ENCODE peak calls at places on chromosomes 6 and 20, in seven cellular contexts. Z is SK-N-SH, H is H1, L is GM12878, C is HCT116, Y is HepG2, V is K562. K is an unnamed sample.

GRCh38 chr6:71056656-71057055 is 99.8 kb upstream of the B3GAT2 start:
- DNase-seq in Y (no peak), V (no peak), C (no peak), L (no peak), Z (no peak), H (no peak), K (no peak)

GRCh38 chr20:58542411-58543095 is 27.4 kb upstream of the APCDD1L start:
- DNase-seq in V (peak; percentile 26), H (no peak), Y (no peak), Z (no peak), L (no peak), C (peak; percentile 7), K (no peak)

GRCh38 chr6:14814016-14814415 is 431.9 kb upstream of the JARID2 start:
- DNase-seq in C (no peak), V (no peak), H (no peak), Z (no peak), L (no peak), Y (no peak), K (no peak)

GRCh38 chr20:43682446-43682845 is 15.5 kb downstream of the MYBL2 start:
- DNase-seq in Y (no peak), C (no peak), V (no peak), L (no peak), H (no peak), Z (no peak), K (no peak)

GRCh38 chr20:19932170-19932667 is 84.9 kb upstream of the NAA20 start:
- DNase-seq in L (no peak), V (no peak), C (no peak), Y (no peak), H (no peak), Z (peak; percentile 16), K (no peak)

GRCh38 chr20:48350291-48350988 is 477.4 kb downstream of the PREX1 start:
- DNase-seq in Y (peak; percentile 59), L (no peak), V (peak; percentile 44), H (peak; percentile 29), Z (peak; percentile 56), C (no peak), K (peak; percentile 56)

GRCh38 chr6:52407467-52407866 is 12.7 kb upstream of the EFHC1 start:
- DNase-seq in V (peak; percentile 31), L (no peak), Z (peak; percentile 65), H (no peak), Y (peak; percentile 68), C (no peak), K (no peak)

GRCh38 chr6:153790881-153791473 is 248.1 kb upstream of the OPRM1 start:
- DNase-seq in C (peak; percentile 15), L (no peak), V (no peak), Y (peak; percentile 37), H (no peak), Z (peak; percentile 6), K (peak; percentile 3)

GRCh38 chr20:25705830-25706351 is 9.2 kb upstream of the ZNF337 start:
- DNase-seq in C (no peak), Z (no peak), L (no peak), V (no peak), H (no peak), Y (no peak), K (no peak)

GRCh38 chr6:97644353-97644752 is 361.3 kb upstream of the MMS22L start:
- DNase-seq in V (no peak), L (no peak), H (no peak), C (no peak), Y (no peak), Z (peak; percentile 29), K (no peak)

GRCh38 chr6:118894425-118895240 is 681 bp downstream of the ASF1A start:
- DNase-seq in Z (peak; percentile 81), H (no peak), L (no peak), C (no peak), Y (peak; percentile 10), V (peak; percentile 69), K (no peak)

GRCh38 chr6:10300071-10300470 is 114.8 kb downstream of the TFAP2A start:
- DNase-seq in Y (no peak), Z (no peak), L (no peak), C (peak; percentile 12), V (no peak), H (no peak), K (no peak)

GRCh38 chr6:41768545-41769308 is 11.0 kb downstream of the FRS3 start:
- DNase-seq in L (no peak), Z (peak; percentile 41), C (no peak), V (peak; percentile 64), H (no peak), Y (peak; percentile 94), K (no peak)

GRCh38 chr20:63072231-63072791 is 65.5 kb upstream of the BHLHE23 start:
- DNase-seq in L (no peak), Y (no peak), H (no peak), V (no peak), C (no peak), Z (no peak), K (no peak)

GRCh38 chr6:116476021-116476678 is 15.0 kb downstream of the CALHM6 start:
- DNase-seq in V (no peak), L (peak; percentile 62), H (no peak), Y (peak; percentile 27), C (no peak), Z (no peak), K (no peak)

GRCh38 chr6:3619201-3619600 is 132.3 kb downstream of the PXDC1 start:
- DNase-seq in H (no peak), L (no peak), Z (no peak), V (no peak), Y (no peak), C (no peak), K (no peak)

GRCh38 chr6:18405477-18406293 is 18.5 kb downstream of the RNF144B start:
- DNase-seq in V (no peak), H (no peak), Z (no peak), Y (no peak), L (no peak), C (no peak), K (no peak)

GRCh38 chr6:165662041-165662491 is 975 bp downstream of the PDE10A start:
- DNase-seq in C (no peak), L (no peak), V (no peak), Z (peak; percentile 70), H (no peak), Y (no peak), K (no peak)
- H3K9ac ChIP-seq in C (no peak overlapping the region), L (no peak overlapping the region), V (no peak overlapping the region), Z (no peak overlapping the region), H (no peak overlapping the region), Y (no peak overlapping the region), K (peak overlapping the region; percentile 64)

DNA sequence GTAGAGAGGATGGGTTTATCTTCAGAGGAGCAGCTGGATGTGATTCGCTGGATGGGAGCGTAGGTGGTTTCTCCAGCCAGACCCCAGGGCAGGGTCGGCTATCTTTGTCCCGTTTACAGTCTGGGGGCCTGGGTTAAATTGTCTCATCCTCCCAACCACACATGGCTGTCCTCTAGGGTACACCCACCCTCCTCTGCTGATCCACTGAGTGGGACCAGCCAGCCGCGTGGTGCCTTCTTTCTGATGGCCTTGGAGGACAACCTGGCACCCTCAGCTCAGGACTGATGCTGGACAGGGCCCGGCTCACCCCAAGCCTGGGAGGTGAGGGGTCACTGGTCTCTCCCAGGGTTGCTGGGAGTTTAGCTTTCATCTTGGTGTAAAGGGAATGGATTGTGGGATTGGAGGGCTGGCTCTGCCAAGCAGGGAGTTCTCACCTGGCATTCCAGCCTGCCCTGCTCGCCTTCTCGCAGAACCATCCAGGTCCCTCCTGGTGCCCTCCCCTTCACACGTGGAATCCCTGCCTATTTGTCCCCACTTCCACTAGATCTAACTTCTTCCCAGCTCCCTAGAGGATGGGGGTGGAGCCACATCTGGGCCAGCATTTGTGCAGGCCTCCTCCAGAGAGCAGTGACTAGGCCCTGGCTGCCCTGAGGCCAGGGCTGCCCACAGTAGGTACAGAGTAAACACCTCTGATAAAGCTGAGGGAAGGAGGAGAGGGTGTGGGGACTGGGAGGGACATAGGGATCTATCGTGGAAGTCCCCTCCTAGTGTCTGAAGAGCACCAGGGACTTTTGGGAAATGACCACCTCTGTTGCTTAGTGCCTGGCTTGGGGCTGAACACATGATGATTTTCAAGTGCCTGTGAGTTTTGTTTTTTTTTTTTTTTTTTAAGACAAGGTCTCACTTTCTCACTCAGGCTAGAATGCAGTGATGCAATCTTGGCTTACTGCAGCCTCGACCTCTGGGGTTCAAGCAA is 1.6 kb downstream of the ITPR3 start:
- DNase-seq in V (peak; percentile 55), Z (no peak), C (no peak), L (peak; percentile 36), H (no peak), Y (no peak), K (no peak)
- H3K4me3 ChIP-seq in V (peak overlapping the region; percentile 86), Z (no peak overlapping the region), C (peak overlapping the region; percentile 91), L (peak overlapping the region; percentile 86), H (peak overlapping the region; percentile 70), Y (peak overlapping the region; percentile 86), K (no peak overlapping the region)

DNA sequence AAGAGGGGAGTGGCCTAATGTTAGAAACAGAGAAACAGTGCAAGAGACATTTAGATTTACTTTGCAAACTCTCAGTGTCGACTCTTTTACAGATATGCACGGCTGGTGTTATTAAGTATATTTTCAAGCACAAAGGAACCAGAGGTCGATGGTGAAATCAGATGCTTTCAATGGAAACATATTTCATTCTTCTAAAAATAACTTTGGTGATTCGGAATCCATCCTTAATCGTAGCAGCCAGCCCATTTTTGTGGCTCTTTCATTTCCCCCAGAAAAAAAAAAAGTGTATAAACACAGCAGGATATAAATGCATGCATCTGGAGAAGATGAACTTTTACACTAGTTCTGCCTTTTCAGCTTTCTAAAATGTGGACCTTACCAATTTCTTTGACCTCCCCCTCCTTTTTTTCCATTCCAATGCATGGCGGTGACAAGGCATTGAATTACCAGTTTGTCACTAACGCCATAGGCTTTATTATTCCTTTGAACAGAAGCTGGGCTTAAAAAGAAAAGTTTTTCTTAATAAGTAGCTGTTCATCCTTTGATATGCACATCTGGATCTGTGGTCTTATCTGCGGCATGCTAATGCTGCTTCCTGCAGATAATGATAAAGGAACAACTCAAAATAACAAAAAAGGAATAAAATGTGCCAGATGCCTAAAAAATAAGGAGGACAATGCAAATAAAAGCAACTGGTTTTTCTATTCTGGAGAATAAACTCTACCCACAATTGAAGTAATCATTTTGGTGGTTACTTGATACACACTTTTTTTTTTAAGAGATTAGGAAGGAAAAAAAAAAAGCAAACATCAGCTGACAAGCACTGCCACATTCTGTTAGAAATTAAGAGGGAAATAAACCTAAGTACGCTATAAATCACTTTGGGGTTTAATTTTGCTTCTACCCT is 156.6 kb upstream of the SALL4 start:
- DNase-seq in C (no peak), Z (no peak), Y (no peak), H (no peak), L (no peak), V (no peak), K (no peak)
- TF ChIP-seq YY1 in C (no peak), Z (no peak), Y (no peak), H (no peak), L (no peak), V (no peak), K (no peak)

GRCh38 chr6:75166236-75166635 is 39.6 kb downstream of the COL12A1 start:
- DNase-seq in Y (no peak), H (no peak), V (no peak), Z (no peak), C (no peak), L (no peak), K (no peak)

GRCh38 chr6:75170666-75171065 is 35.2 kb downstream of the COL12A1 start:
- DNase-seq in Z (no peak), L (no peak), C (no peak), V (no peak), H (no peak), Y (no peak), K (no peak)

GRCh38 chr6:75167426-75167825 is 38.4 kb downstream of the COL12A1 start:
- DNase-seq in L (no peak), Y (no peak), C (no peak), Z (no peak), V (no peak), H (no peak), K (no peak)

GRCh38 chr6:75169689-75170088 is 36.2 kb downstream of the COL12A1 start:
- DNase-seq in Y (no peak), H (no peak), C (no peak), L (no peak), V (no peak), Z (no peak), K (no peak)

GRCh38 chr6:75167851-75168250 is 38.0 kb downstream of the COL12A1 start:
- DNase-seq in H (no peak), Y (no peak), L (no peak), V (no peak), C (no peak), Z (no peak), K (no peak)
- H3K9ac ChIP-seq in H (no peak overlapping the region), Y (no peak overlapping the region), L (no peak overlapping the region), V (no peak overlapping the region), C (no peak overlapping the region), Z (no peak overlapping the region), K (no peak overlapping the region)